ENCODE peak calls at places on chromosomes 3 and 15, in six cellular contexts. O is AG20443, Z is HFFc6, D is GM03348, Q is esophagus muscularis mucosa, N is progenitor cell of endocrine pancreas. C is an unnamed sample.

GRCh38 chr3:156677120-156677479 is 2.7 kb downstream of the TIPARP start:
- DNase-seq in D (no peak), Z (no peak), N (no peak), O (no peak), Q (no peak), C (no peak)

GRCh38 chr3:21722301-21722700 is 28.7 kb downstream of the ZNF385D start:
- DNase-seq in N (no peak), D (no peak), Z (no peak), O (no peak), Q (no peak), C (no peak)

GRCh38 chr3:147046916-147047315 is 359.4 kb downstream of the ZIC4 start:
- DNase-seq in O (no peak), N (no peak), Q (no peak), Z (no peak), D (no peak), C (no peak)

GRCh38 chr3:31977736-31978135 is 3.3 kb downstream of the OSBPL10 start:
- DNase-seq in O (no peak), D (no peak), Q (no peak), Z (no peak), N (no peak), C (no peak)

GRCh38 chr3:113436794-113437193 is 4.5 kb downstream of the CFAP44 start:
- DNase-seq in Q (no peak), Z (peak), D (peak), O (peak), N (no peak), C (peak)

GRCh38 chr3:85007195-85008094 is 48.7 kb downstream of the CADM2 start:
- DNase-seq in N (no peak), O (no peak), Q (no peak), Z (no peak), D (no peak), C (no peak)

GRCh38 chr3:78115983-78116382 is 1076.1 kb downstream of the ROBO2 start:
- DNase-seq in Q (no peak), N (no peak), D (no peak), O (no peak), Z (no peak), C (no peak)

GRCh38 chr15:75928680-75929608 is 25.3 kb downstream of the FBXO22 start:
- DNase-seq in D (peak), O (no peak), Z (no peak), Q (no peak), N (no peak), C (no peak)

GRCh38 chr15:64503197-64503596 is 42.8 kb downstream of the ZNF609 start:
- DNase-seq in D (peak), O (peak), Q (no peak), Z (peak), N (no peak), C (no peak)

GRCh38 chr3:123656691-123657090 is 71.8 kb upstream of the HACD2 start:
- DNase-seq in O (no peak), N (no peak), D (no peak), Q (no peak), Z (no peak), C (no peak)

GRCh38 chr3:47431225-47431624 is 44.5 kb downstream of the SCAP start:
- DNase-seq in O (no peak), N (no peak), Z (no peak), Q (no peak), D (no peak), C (no peak)

GRCh38 chr3:167684389-167684993 is 30.7 kb upstream of the WDR49 start:
- DNase-seq in D (peak), N (peak), O (peak), Q (no peak), Z (peak), C (no peak)

GRCh38 chr15:99486371-99487336 is 79.1 kb upstream of the MEF2A start:
- DNase-seq in Q (no peak), N (no peak), O (peak), D (peak), Z (peak), C (peak)

GRCh38 chr3:118760611-118761606 is 273.7 kb downstream of the IGSF11 start:
- DNase-seq in Q (no peak), Z (no peak), O (no peak), D (no peak), N (no peak), C (no peak)

GRCh38 chr3:73624363-73625123 is at the start of gene PDZRN3:
- DNase-seq in D (peak), Z (peak), O (peak), Q (no peak), N (peak), C (no peak)

GRCh38 chr15:80182611-80183210 is 29.9 kb downstream of the FAH start:
- DNase-seq in Z (peak), Q (no peak), N (no peak), D (peak), O (peak), C (peak)

GRCh38 chr3:31896643-31897433 is 84.2 kb downstream of the OSBPL10 start:
- DNase-seq in O (no peak), D (no peak), Q (no peak), Z (no peak), N (no peak), C (no peak)

GRCh38 chr3:125211523-125212095 is 939 bp downstream of the SLC12A8 start:
- DNase-seq in Q (no peak), O (no peak), D (no peak), Z (no peak), N (no peak), C (no peak)

GRCh38 chr3:124424396-124424795 is 305.9 kb upstream of the UMPS start:
- DNase-seq in N (no peak), Z (no peak), Q (no peak), D (no peak), O (no peak), C (no peak)

GRCh38 chr3:113707835-113708234 is 11.4 kb upstream of the USF3 start:
- DNase-seq in Q (no peak), Z (no peak), O (no peak), D (no peak), N (no peak), C (no peak)

GRCh38 chr15:61041886-61042285 is 187.2 kb downstream of the RORA start:
- DNase-seq in D (no peak), Q (no peak), Z (no peak), O (no peak), N (no peak), C (no peak)

GRCh38 chr3:189776163-189776824 is 145.1 kb downstream of the TP63 start:
- DNase-seq in Z (no peak), Q (no peak), D (no peak), N (no peak), O (no peak), C (no peak)

GRCh38 chr3:153760952-153761351 is 360.2 kb upstream of the ARHGEF26 start:
- DNase-seq in Z (no peak), Q (no peak), D (no peak), O (no peak), N (no peak), C (no peak)

GRCh38 chr3:129611812-129612349 is 5.4 kb upstream of the PLXND1 start:
- DNase-seq in D (peak), O (peak), Q (no peak), Z (peak), N (no peak), C (no peak)

GRCh38 chr3:48399387-48400172 is 27.6 kb downstream of the FBXW12 start:
- DNase-seq in N (no peak), Z (no peak), O (peak), Q (peak), D (no peak), C (no peak)

GRCh38 chr15:89122532-89123525 is 34.6 kb downstream of the ABHD2 start:
- DNase-seq in Z (peak), D (peak), O (peak), N (no peak), Q (no peak), C (peak)

GRCh38 chr3:58005662-58006061 is 2.6 kb upstream of the FLNB start:
- DNase-seq in Z (peak), N (no peak), O (peak), D (peak), Q (no peak), C (peak)

C was measured in GM04503.